ENCODE peak calls at places on chromosome 16, in five cellular contexts. One of them, this sample, is unnamed. For H3K27me3, the result is how much of the 10 kb centered on the place peaks cover.

GRCh38 chr16:81778861-81779539 is at the start of gene PLCG2:
- DNase-seq in lower lobe of right lung: peak
- DNase-seq in sigmoid colon: peak
- DNase-seq in psoas muscle: peak
- DNase-seq in dorsolateral prefrontal cortex: no peak
- DNase-seq in this sample: peak

GRCh38 chr16:57113042-57113453 is 20.7 kb downstream of the CPNE2 start:
- DNase-seq in lower lobe of right lung: no peak
- DNase-seq in sigmoid colon: no peak
- DNase-seq in psoas muscle: no peak
- DNase-seq in dorsolateral prefrontal cortex: no peak
- DNase-seq in this sample: no peak

GRCh38 chr16:5633845-5634440 is 536.3 kb upstream of the EEF2KMT start:
- DNase-seq in psoas muscle: no peak
- DNase-seq in dorsolateral prefrontal cortex: no peak
- DNase-seq in sigmoid colon: no peak
- DNase-seq in lower lobe of right lung: no peak
- DNase-seq in this sample: no peak

GRCh38 chr16:48053346-48053745 is 102.4 kb downstream of the ABCC12 start:
- DNase-seq in dorsolateral prefrontal cortex: no peak
- DNase-seq in psoas muscle: no peak
- DNase-seq in lower lobe of right lung: peak
- DNase-seq in sigmoid colon: no peak
- DNase-seq in this sample: no peak

GRCh38 chr16:49608801-49609200 is 235.2 kb downstream of the C16orf78 start:
- DNase-seq in lower lobe of right lung: no peak
- DNase-seq in psoas muscle: no peak
- DNase-seq in dorsolateral prefrontal cortex: no peak
- DNase-seq in sigmoid colon: peak
- DNase-seq in this sample: no peak

GRCh38 chr16:4123617-4124300 is 7.5 kb upstream of the ADCY9 start:
- DNase-seq in psoas muscle: no peak
- DNase-seq in dorsolateral prefrontal cortex: no peak
- DNase-seq in sigmoid colon: no peak
- DNase-seq in lower lobe of right lung: no peak
- DNase-seq in this sample: peak

GRCh38 chr16:11977206-11978041 is 890 bp downstream of the SNX29 start:
- DNase-seq in psoas muscle: peak
- DNase-seq in lower lobe of right lung: no peak
- DNase-seq in sigmoid colon: peak
- DNase-seq in dorsolateral prefrontal cortex: no peak
- DNase-seq in this sample: peak

GRCh38 chr16:7209598-7209997 is 123.0 kb upstream of the RBFOX1 start:
- DNase-seq in dorsolateral prefrontal cortex: no peak
- DNase-seq in sigmoid colon: no peak
- DNase-seq in lower lobe of right lung: no peak
- DNase-seq in psoas muscle: no peak
- DNase-seq in this sample: no peak

GRCh38 chr16:55326261-55326802 is 2.3 kb downstream of the IRX6 start:
- DNase-seq in psoas muscle: no peak
- DNase-seq in lower lobe of right lung: no peak
- DNase-seq in sigmoid colon: no peak
- DNase-seq in dorsolateral prefrontal cortex: no peak
- DNase-seq in this sample: no peak

GRCh38 chr16:2756288-2757015 is 4.0 kb downstream of the SRRM2 start:
- DNase-seq in lower lobe of right lung: peak
- DNase-seq in psoas muscle: peak
- DNase-seq in dorsolateral prefrontal cortex: no peak
- DNase-seq in sigmoid colon: no peak
- DNase-seq in this sample: no peak

GRCh38 chr16:81214745-81215166 is 23.7 kb upstream of the BCO1 start:
- DNase-seq in psoas muscle: no peak
- DNase-seq in lower lobe of right lung: no peak
- DNase-seq in sigmoid colon: no peak
- DNase-seq in dorsolateral prefrontal cortex: no peak
- DNase-seq in this sample: no peak

GRCh38 chr16:78499399-78499798 is 399.9 kb downstream of the WWOX start:
- DNase-seq in lower lobe of right lung: no peak
- DNase-seq in psoas muscle: no peak
- DNase-seq in sigmoid colon: no peak
- DNase-seq in dorsolateral prefrontal cortex: no peak
- DNase-seq in this sample: no peak

GRCh38 chr16:57477531-57478202 is 8.6 kb downstream of the DOK4 start:
- DNase-seq in dorsolateral prefrontal cortex: no peak
- DNase-seq in sigmoid colon: no peak
- DNase-seq in lower lobe of right lung: peak
- DNase-seq in psoas muscle: no peak
- DNase-seq in this sample: no peak

GRCh38 chr16:48542020-48542473 is 67.9 kb downstream of the N4BP1 start:
- DNase-seq in dorsolateral prefrontal cortex: peak
- DNase-seq in sigmoid colon: peak
- DNase-seq in lower lobe of right lung: peak
- DNase-seq in psoas muscle: peak
- DNase-seq in this sample: peak

GRCh38 chr16:69522041-69522578 is 43.7 kb upstream of the NFAT5 start:
- DNase-seq in lower lobe of right lung: no peak
- DNase-seq in sigmoid colon: no peak
- DNase-seq in dorsolateral prefrontal cortex: no peak
- DNase-seq in psoas muscle: no peak
- DNase-seq in this sample: no peak

GRCh38 chr16:77271532-77272426 is 72.6 kb downstream of the SYCE1L start:
- DNase-seq in sigmoid colon: no peak
- DNase-seq in dorsolateral prefrontal cortex: no peak
- DNase-seq in psoas muscle: no peak
- DNase-seq in lower lobe of right lung: no peak
- DNase-seq in this sample: no peak

GRCh38 chr16:28494141-28494851 is at the start of gene APOBR:
- DNase-seq in lower lobe of right lung: peak
- DNase-seq in psoas muscle: peak
- DNase-seq in sigmoid colon: no peak
- DNase-seq in dorsolateral prefrontal cortex: no peak
- DNase-seq in this sample: peak

GRCh38 chr16:55499281-55499680 is 9.6 kb upstream of the LPCAT2 start:
- DNase-seq in psoas muscle: no peak
- DNase-seq in sigmoid colon: no peak
- DNase-seq in lower lobe of right lung: no peak
- DNase-seq in dorsolateral prefrontal cortex: no peak
- DNase-seq in this sample: no peak

GRCh38 chr16:24758986-24759385 is 29.5 kb downstream of the TNRC6A start:
- DNase-seq in sigmoid colon: no peak
- DNase-seq in dorsolateral prefrontal cortex: no peak
- DNase-seq in lower lobe of right lung: no peak
- DNase-seq in psoas muscle: no peak
- DNase-seq in this sample: no peak

GRCh38 chr16:3171855-3172593 is 16.0 kb upstream of the OR1F1 start:
- DNase-seq in sigmoid colon: peak
- DNase-seq in psoas muscle: no peak
- DNase-seq in dorsolateral prefrontal cortex: no peak
- DNase-seq in lower lobe of right lung: peak
- DNase-seq in this sample: no peak

GRCh38 chr16:81551821-81552304 is 107.3 kb downstream of the CMIP start:
- DNase-seq in psoas muscle: peak
- DNase-seq in sigmoid colon: no peak
- DNase-seq in lower lobe of right lung: peak
- DNase-seq in dorsolateral prefrontal cortex: no peak
- DNase-seq in this sample: no peak

GRCh38 chr16:81645303-81645702 is 133.8 kb upstream of the PLCG2 start:
- DNase-seq in dorsolateral prefrontal cortex: no peak
- DNase-seq in lower lobe of right lung: peak
- DNase-seq in psoas muscle: peak
- DNase-seq in sigmoid colon: peak
- DNase-seq in this sample: peak

GRCh38 chr16:68385371-68385770 is 62.9 kb downstream of the SMPD3 start:
- DNase-seq in sigmoid colon: no peak
- DNase-seq in dorsolateral prefrontal cortex: no peak
- DNase-seq in lower lobe of right lung: no peak
- DNase-seq in psoas muscle: no peak
- DNase-seq in this sample: no peak

DNA sequence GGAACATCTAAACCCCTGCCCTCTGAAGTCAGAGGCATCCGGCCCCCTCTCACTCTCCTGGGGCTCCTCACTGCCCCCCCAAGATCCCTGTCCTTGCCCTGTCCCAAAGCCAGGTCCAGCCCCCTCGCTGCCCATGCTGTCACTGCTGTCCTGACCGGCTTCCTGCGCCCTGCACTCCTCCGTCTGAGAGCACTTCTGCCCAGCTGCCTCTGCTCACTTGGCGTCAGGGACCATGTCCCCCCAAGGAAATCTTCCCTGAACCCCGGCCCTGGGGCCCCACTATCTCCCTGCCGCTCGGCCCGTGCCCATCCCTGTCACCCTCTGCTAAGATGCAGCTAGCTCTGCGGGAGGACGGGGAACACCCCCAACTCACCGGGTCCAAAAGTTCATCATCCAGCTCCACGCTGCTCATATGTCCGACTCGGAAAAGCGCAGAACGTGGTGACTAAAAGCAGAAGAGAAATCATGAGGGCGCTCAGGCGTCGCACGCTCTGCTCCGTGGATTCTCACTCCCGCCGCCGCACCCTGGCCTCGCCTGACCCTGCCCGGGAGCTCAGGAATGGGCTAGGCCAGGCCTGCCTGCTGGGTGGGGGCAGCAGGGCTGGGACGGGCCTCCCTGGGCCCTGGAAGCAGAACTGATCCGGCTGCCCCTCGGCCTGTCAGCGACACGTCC is 9.8 kb downstream of the CLCN7 start:
- DNase-seq in lower lobe of right lung: peak
- DNase-seq in dorsolateral prefrontal cortex: no peak
- DNase-seq in sigmoid colon: no peak
- DNase-seq in psoas muscle: no peak
- DNase-seq in this sample: no peak
- H3K27me3 ChIP-seq in lower lobe of right lung: under half
- H3K27me3 ChIP-seq in dorsolateral prefrontal cortex: under half
- H3K27me3 ChIP-seq in sigmoid colon: under half
- H3K27me3 ChIP-seq in psoas muscle: under half
- H3K27me3 ChIP-seq in this sample: under half

DNA sequence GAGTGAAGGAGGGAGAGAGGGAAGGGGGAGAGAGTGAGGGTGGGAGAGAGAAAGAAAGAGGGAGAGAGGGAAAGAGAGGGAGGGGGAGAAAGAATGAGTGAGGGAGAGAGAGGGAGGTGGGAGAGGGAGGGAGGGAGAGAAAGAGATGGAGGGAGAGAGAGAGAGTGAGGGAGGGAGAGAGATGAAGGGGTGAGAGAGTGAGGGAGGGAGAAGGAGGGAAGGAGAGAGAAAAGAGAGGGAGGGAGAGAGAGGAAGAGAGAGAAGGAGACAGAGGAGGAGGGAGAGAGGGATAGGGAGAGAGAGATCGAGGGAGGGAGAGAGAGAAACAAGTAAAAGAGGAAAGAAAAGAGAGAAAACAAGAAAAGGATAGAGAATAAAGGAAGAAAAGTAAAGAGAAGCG is 225.7 kb downstream of the SHISA9 start:
- DNase-seq in psoas muscle: no peak
- DNase-seq in dorsolateral prefrontal cortex: no peak
- DNase-seq in sigmoid colon: no peak
- DNase-seq in lower lobe of right lung: no peak
- DNase-seq in this sample: no peak
- H3K27ac ChIP-seq in psoas muscle: no peak
- H3K27ac ChIP-seq in dorsolateral prefrontal cortex: no peak
- H3K27ac ChIP-seq in sigmoid colon: no peak
- H3K27ac ChIP-seq in lower lobe of right lung: no peak
- H3K27ac ChIP-seq in this sample: no peak

DNA sequence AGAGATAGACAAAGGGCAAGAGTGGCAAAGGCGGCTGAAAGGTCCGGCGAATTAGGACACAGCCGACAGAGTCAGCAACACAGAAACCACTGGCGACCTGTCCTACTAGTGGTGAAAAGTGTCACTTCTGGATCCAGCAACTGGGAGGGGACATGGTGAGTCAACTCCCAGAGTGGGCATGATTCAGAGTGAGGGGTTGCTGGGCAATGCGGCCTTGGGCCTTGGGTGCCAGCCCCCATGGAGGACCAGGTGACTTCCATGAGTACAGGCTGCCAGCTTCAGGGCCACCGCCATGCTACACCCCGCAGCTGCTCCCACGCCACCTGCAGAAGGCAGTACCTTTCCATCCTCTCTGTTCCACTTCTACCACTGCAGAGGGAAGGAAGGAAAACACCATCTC is 110.6 kb downstream of the ZFHX3 start:
- DNase-seq in dorsolateral prefrontal cortex: no peak
- DNase-seq in psoas muscle: no peak
- DNase-seq in lower lobe of right lung: no peak
- DNase-seq in sigmoid colon: peak
- DNase-seq in this sample: no peak
- TF ChIP-seq CTCF in dorsolateral prefrontal cortex: no peak
- TF ChIP-seq CTCF in psoas muscle: no peak
- TF ChIP-seq CTCF in lower lobe of right lung: no peak
- TF ChIP-seq CTCF in sigmoid colon: no peak
- TF ChIP-seq CTCF in this sample: no peak

GRCh38 chr16:86872126-86872525 is 293.8 kb downstream of the FOXL1 start:
- DNase-seq in lower lobe of right lung: no peak
- DNase-seq in psoas muscle: no peak
- DNase-seq in sigmoid colon: peak
- DNase-seq in dorsolateral prefrontal cortex: no peak
- DNase-seq in this sample: no peak
- H3K27me3 ChIP-seq in lower lobe of right lung: under half
- H3K27me3 ChIP-seq in psoas muscle: under half
- H3K27me3 ChIP-seq in sigmoid colon: under half
- H3K27me3 ChIP-seq in dorsolateral prefrontal cortex: under half
- H3K27me3 ChIP-seq in this sample: under half

GRCh38 chr16:70739389-70739788 is 53.5 kb upstream of the MTSS2 start:
- DNase-seq in sigmoid colon: no peak
- DNase-seq in dorsolateral prefrontal cortex: no peak
- DNase-seq in psoas muscle: no peak
- DNase-seq in lower lobe of right lung: no peak
- DNase-seq in this sample: no peak

GRCh38 chr16:70737377-70738082 is 51.7 kb upstream of the MTSS2 start:
- DNase-seq in dorsolateral prefrontal cortex: no peak
- DNase-seq in psoas muscle: peak
- DNase-seq in lower lobe of right lung: peak
- DNase-seq in sigmoid colon: peak
- DNase-seq in this sample: peak

GRCh38 chr16:70740174-70740918 is 54.5 kb upstream of the MTSS2 start:
- DNase-seq in dorsolateral prefrontal cortex: no peak
- DNase-seq in psoas muscle: no peak
- DNase-seq in lower lobe of right lung: no peak
- DNase-seq in sigmoid colon: no peak
- DNase-seq in this sample: no peak

GRCh38 chr16:70736454-70737376 is 50.9 kb upstream of the MTSS2 start:
- DNase-seq in sigmoid colon: no peak
- DNase-seq in dorsolateral prefrontal cortex: no peak
- DNase-seq in psoas muscle: no peak
- DNase-seq in lower lobe of right lung: no peak
- DNase-seq in this sample: no peak

GRCh38 chr16:70738083-70738977 is 52.5 kb upstream of the MTSS2 start:
- DNase-seq in psoas muscle: peak
- DNase-seq in sigmoid colon: peak
- DNase-seq in dorsolateral prefrontal cortex: peak
- DNase-seq in lower lobe of right lung: peak
- DNase-seq in this sample: peak
- H3K27ac ChIP-seq in psoas muscle: peak
- H3K27ac ChIP-seq in sigmoid colon: peak
- H3K27ac ChIP-seq in dorsolateral prefrontal cortex: no peak
- H3K27ac ChIP-seq in lower lobe of right lung: peak
- H3K27ac ChIP-seq in this sample: peak

DNA sequence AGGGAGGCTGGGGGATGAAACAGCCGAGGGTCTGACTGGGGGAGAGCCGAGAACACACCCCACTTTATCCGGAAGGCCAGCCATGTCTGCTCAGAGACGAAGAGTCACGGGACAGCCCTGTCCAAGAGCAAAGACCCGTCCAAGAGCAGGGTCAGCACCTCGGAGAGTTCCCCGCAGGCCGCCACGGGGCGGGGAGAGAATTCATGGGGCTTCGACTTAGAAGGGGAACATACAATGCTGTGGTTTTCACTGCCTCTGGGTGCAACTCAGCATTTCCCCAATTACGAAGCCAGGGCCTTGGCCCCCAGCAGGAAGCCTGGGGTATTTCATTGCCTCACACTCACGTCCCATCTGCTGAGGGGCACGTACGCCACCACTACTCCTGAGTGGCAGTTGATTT is 59.3 kb downstream of the JPH3 start:
- DNase-seq in psoas muscle: peak
- DNase-seq in dorsolateral prefrontal cortex: no peak
- DNase-seq in sigmoid colon: no peak
- DNase-seq in lower lobe of right lung: no peak
- DNase-seq in this sample: peak
- TF ChIP-seq CTCF in psoas muscle: no peak
- TF ChIP-seq CTCF in dorsolateral prefrontal cortex: no peak
- TF ChIP-seq CTCF in sigmoid colon: no peak
- TF ChIP-seq CTCF in lower lobe of right lung: no peak
- TF ChIP-seq CTCF in this sample: no peak